ENCODE peak calls at places on chromosomes 2 and 18, in four cellular contexts. O is stimulated activated naive CD4-positive, alpha-beta T cell; S is EL; Z is mesenchymal stem cell. Y is an unnamed sample.

GRCh38 chr18:66511810-66512209 is 92.1 kb downstream of the CDH19 start:
- DNase-seq in Z (peak; percentile 27), S (no peak), O (no peak), Y (no peak)

GRCh38 chr18:46574740-46575108 is 82.3 kb downstream of the LOXHD1 start:
- DNase-seq in S (no peak), O (no peak), Z (no peak), Y (no peak)

GRCh38 chr18:27017901-27018500 is 152.5 kb upstream of the AQP4 start:
- DNase-seq in S (no peak), O (no peak), Z (no peak), Y (peak; percentile 25)

GRCh38 chr2:64604155-64604554 is 49.6 kb downstream of the SERTAD2 start:
- DNase-seq in O (no peak), Z (no peak), S (no peak), Y (no peak)

GRCh38 chr2:199485732-199486335 is 28.1 kb upstream of the SATB2 start:
- DNase-seq in S (peak; percentile 63), Z (peak; percentile 51), O (no peak), Y (peak; percentile 82)

GRCh38 chr18:45910405-45911023 is 56.6 kb downstream of the EPG5 start:
- DNase-seq in S (peak; percentile 31), Z (peak; percentile 53), O (peak; percentile 6), Y (peak; percentile 52)

GRCh38 chr18:57772387-57772799 is 30.7 kb downstream of the ATP8B1 start:
- DNase-seq in Z (no peak), S (no peak), O (no peak), Y (no peak)

GRCh38 chr2:15527074-15527739 is 33.9 kb downstream of the NBAS start:
- DNase-seq in Z (no peak), S (peak; percentile 1), O (no peak), Y (peak; percentile 20)

GRCh38 chr2:70851704-70852103 is 16.1 kb upstream of the CD207 start:
- DNase-seq in Z (no peak), O (peak; percentile 24), S (no peak), Y (peak; percentile 75)

GRCh38 chr2:134225841-134226240 is 28.0 kb upstream of the MGAT5 start:
- DNase-seq in O (no peak), Z (no peak), S (no peak), Y (no peak)

GRCh38 chr2:7825591-7826312 is 856.1 kb upstream of the ID2 start:
- DNase-seq in S (peak; percentile 67), O (no peak), Z (no peak), Y (no peak)

GRCh38 chr18:63708650-63709049 is 5.9 kb downstream of the SERPINB11 start:
- DNase-seq in S (peak; percentile 97), Z (peak; percentile 25), O (no peak), Y (no peak)

Y was measured in NB4.